ENCODE peak calls at places on chromosomes 11 and 22, in six cellular contexts. K is brain microvascular endothelial cell, E is tibial artery, P is dorsolateral prefrontal cortex, N is psoas muscle, B is fibroblast of lung. J is an unnamed sample.

GRCh38 chr11:6738590-6738989 is 33.2 kb downstream of the OR2AG2 start:
- DNase-seq in E (no peak), K (no peak), B (no peak), N (no peak), P (no peak), J (no peak)

GRCh38 chr11:11320820-11321219 is 32.2 kb downstream of the CSNK2A3 start:
- DNase-seq in K (no peak), E (no peak), N (no peak), P (no peak), B (no peak), J (no peak)

GRCh38 chr11:76174330-76174729 is 32.0 kb downstream of the WNT11 start:
- DNase-seq in B (no peak), K (no peak), P (no peak), N (no peak), E (no peak), J (no peak)

GRCh38 chr11:86926975-86927374 is 28.2 kb downstream of the FZD4 start:
- DNase-seq in N (no peak), K (no peak), P (no peak), E (no peak), B (no peak), J (no peak)

GRCh38 chr11:118785362-118785761 is 5.6 kb downstream of the DDX6 start:
- DNase-seq in N (no peak), K (peak), E (no peak), P (no peak), B (peak), J (no peak)

GRCh38 chr11:122746050-122746478 is 90.5 kb downstream of the UBASH3B start:
- DNase-seq in E (no peak), P (no peak), B (no peak), N (no peak), K (no peak), J (no peak)

GRCh38 chr11:102006835-102007566 is 40.2 kb upstream of the CFAP300 start:
- DNase-seq in K (no peak), N (no peak), P (no peak), E (no peak), B (no peak), J (no peak)

GRCh38 chr11:64560941-64561340 is 30.1 kb upstream of the SLC22A12 start:
- DNase-seq in K (no peak), E (no peak), B (no peak), N (peak), P (no peak), J (no peak)

GRCh38 chr11:35162795-35163194 is 23.8 kb downstream of the CD44 start:
- DNase-seq in B (no peak), N (no peak), P (no peak), K (no peak), E (no peak), J (no peak)

GRCh38 chr11:30889116-30889765 is 303.1 kb upstream of the MPPED2 start:
- DNase-seq in P (no peak), N (no peak), B (peak), K (peak), E (no peak), J (no peak)

GRCh38 chr22:46326066-46326680 is 9.3 kb upstream of the TRMU start:
- DNase-seq in E (no peak), N (no peak), K (no peak), B (no peak), P (no peak), J (no peak)

GRCh38 chr11:65793144-65793581 is 6.3 kb downstream of the OVOL1 start:
- DNase-seq in N (no peak), B (no peak), P (no peak), E (no peak), K (no peak), J (no peak)

GRCh38 chr11:9264381-9265210 is 554 bp downstream of the DENND5A start:
- DNase-seq in E (peak), B (peak), P (peak), N (peak), K (peak), J (peak)

GRCh38 chr11:57598831-57599155 is 1.3 kb downstream of the SERPING1 start:
- DNase-seq in N (no peak), B (peak), P (no peak), E (no peak), K (peak), J (no peak)

GRCh38 chr11:69178819-69179482 is 23.2 kb downstream of the SMIM38 start:
- DNase-seq in B (no peak), K (no peak), N (no peak), E (no peak), P (no peak), J (no peak)

GRCh38 chr11:33894402-33894754 is 2.5 kb upstream of the LMO2 start:
- DNase-seq in K (no peak), N (no peak), E (no peak), P (no peak), B (no peak), J (no peak)

GRCh38 chr22:45867118-45867905 is 109.7 kb downstream of the WNT7B start:
- DNase-seq in K (no peak), P (no peak), E (no peak), N (no peak), B (no peak), J (no peak)

GRCh38 chr11:33434294-33434693 is 177.1 kb downstream of the HIPK3 start:
- DNase-seq in B (no peak), P (no peak), E (no peak), N (no peak), K (no peak), J (no peak)

GRCh38 chr11:33063326-33063775 is 24.0 kb downstream of the TCP11L1 start:
- DNase-seq in B (peak), N (no peak), P (no peak), K (peak), E (no peak), J (no peak)

GRCh38 chr22:37675930-37676571 is 615 bp downstream of the LGALS1 start:
- DNase-seq in N (peak), E (peak), B (peak), P (no peak), K (no peak), J (peak)

GRCh38 chr11:101860694-101861371 is 54.0 kb upstream of the CEP126 start:
- DNase-seq in K (peak), N (no peak), B (peak), P (no peak), E (peak), J (peak)

GRCh38 chr11:63641727-63642126 is 27.5 kb upstream of the PLAAT3 start:
- DNase-seq in P (no peak), N (no peak), K (no peak), B (peak), E (no peak), J (no peak)

DNA sequence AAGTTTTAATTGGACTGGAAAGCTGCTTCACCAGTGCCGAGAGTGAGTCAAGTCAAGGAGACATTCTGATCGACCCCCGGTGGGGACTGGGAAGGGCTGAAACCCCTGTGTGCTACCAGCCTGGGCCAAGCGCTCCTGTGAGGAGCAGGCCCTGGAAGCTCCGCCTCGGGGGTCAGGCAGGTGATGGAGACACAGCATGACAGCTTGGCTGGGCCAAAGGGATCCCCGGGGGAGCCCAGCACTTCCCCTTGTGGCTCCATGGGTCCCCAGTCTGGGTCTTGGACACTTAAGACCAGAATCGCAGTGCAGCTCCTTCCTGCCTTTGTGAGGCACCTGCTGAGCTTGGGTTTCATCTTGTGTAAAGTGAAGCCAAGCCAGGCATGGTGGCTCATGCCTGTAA is 89.2 kb downstream of the MORC2 start:
- DNase-seq in P (no peak), B (no peak), N (no peak), E (no peak), K (no peak), J (no peak)
- H3K27ac ChIP-seq in P (peak), B (no peak), N (no peak), E (no peak), K (no peak), J (peak)

DNA sequence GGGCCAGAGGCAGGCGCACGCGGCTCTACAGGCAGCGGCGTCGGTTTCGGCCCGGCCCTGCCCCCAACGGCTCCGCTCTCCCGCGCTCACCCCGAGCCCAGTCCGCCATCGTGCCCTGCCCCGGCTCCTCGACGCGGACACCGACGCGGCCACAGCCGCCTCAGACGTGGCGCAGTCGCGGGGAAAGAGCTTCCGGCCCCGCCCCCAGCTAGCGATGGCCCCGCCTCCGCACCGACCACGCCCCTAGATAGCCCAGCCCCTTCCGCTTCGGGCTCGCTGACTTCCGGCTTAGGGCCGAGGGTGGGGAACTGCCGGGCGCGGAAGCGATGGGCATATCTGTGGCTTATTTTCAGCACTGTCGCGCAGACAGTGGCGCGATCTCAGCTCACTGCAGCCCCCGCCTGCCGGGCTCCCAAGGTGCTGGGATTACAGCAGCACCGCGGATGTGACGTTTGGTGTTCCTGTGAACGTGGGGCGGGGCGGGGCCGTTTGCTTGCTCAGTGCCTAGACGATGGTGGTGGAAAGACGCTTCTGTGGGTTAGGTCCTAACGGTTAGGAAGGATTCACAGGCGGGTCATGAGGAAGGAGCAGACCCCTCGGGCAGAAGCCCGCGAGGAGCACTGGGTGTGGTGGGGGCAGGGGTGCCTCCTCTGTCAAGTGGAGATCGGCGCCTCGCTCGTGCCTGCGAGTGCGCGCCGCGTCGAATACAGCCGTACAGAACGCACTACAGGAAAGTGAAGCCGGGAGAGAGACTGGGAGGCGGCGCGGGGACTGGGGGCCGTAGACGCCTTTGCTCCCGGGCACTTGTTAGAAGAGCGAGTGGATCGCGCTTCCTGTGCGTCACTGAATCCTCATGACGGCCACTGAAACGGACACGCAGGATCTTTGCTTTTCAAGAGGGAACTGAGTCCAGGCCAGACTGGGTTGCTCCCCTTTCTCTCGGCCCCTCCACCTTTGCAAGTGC is at the start of the genes BET1L and RIC8A:
- DNase-seq in N (peak), P (peak), K (peak), B (peak), E (peak), J (peak)
- TF ChIP-seq CTCF in N (no peak), P (no peak), K (no peak), B (no peak), E (no peak), J (no peak)

GRCh38 chr22:24216541-24217209 is 28.2 kb downstream of the GGT5 start:
- DNase-seq in P (no peak), N (no peak), E (no peak), B (no peak), K (no peak), J (no peak)
- H3K27ac ChIP-seq in P (no peak), N (no peak), E (no peak), B (no peak), K (no peak), J (no peak)

GRCh38 chr22:40524392-40525249 is 111.9 kb downstream of the MRTFA start:
- DNase-seq in N (no peak), B (no peak), E (no peak), P (no peak), K (no peak), J (no peak)
- TF ChIP-seq CTCF in N (no peak), B (peak), E (peak), P (no peak), K (peak), J (no peak)

DNA sequence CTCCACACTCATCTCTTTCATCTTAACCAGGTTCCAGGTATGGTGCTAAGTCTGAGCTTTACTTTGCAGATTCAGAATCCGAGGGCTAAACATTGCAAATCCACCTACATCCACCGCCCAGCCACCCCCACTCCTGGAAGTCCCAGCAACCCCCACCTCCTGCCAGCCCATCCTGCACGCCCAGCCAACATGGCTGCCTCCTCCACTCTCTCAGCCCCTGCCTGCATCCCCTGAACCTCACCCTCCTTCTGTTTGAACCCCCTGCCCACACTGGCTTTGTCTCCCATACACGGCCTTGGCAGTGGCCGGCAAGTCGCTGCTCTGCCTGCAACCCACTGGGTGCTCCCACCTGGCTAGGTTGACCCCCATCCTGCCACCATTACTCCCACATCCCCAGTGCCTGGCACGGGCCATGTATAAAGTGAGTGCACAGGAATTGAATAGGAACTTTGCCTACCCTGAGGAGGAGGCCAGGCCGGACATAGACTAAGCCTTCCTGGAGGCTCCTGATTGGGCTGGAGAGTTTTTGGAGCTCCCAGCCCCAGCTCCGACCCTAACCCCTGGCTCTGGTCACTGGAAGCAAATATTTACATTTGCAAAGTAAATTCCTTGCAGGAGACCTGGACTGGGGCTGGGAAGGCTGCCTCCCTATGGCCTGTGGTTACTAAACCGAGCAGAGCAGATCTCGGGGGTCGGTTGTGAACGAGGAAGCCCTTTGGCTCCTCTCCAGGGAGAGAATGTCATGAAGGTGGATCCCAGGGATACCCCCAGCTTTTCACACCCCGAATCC is 14.4 kb downstream of the EMID1 start:
- DNase-seq in E (no peak), P (no peak), N (no peak), K (no peak), B (no peak), J (no peak)
- H3K27ac ChIP-seq in E (no peak), P (no peak), N (no peak), K (no peak), B (no peak), J (no peak)

GRCh38 chr11:48210052-48210451 is 6.6 kb upstream of the OR4B1 start:
- DNase-seq in B (no peak), P (no peak), N (no peak), E (no peak), K (peak), J (no peak)
- TF ChIP-seq CTCF in B (peak), P (no peak), N (no peak), E (no peak), K (peak), J (no peak)

J was measured in heart right ventricle.